ENCODE peak calls at places on chromosomes 12 and 14, in eight cellular contexts. One of them, this sample, is unnamed.

GRCh38 chr12:124782132-124782531 is 81.5 kb downstream of the SCARB1 start:
- DNase-seq in SK-N-SH: no peak
- DNase-seq in GM12878: no peak
- DNase-seq in Panc1: no peak
- DNase-seq in K562: no peak
- DNase-seq in GM23338: peak; percentile 21
- DNase-seq in HCT116: no peak
- DNase-seq in HepG2: no peak
- DNase-seq in this sample: no peak

GRCh38 chr12:70402597-70402996 is 36.5 kb downstream of the KCNMB4 start:
- DNase-seq in SK-N-SH: no peak
- DNase-seq in GM12878: no peak
- DNase-seq in Panc1: no peak
- DNase-seq in K562: no peak
- DNase-seq in GM23338: peak; percentile 21
- DNase-seq in HCT116: peak; percentile 10
- DNase-seq in HepG2: no peak
- DNase-seq in this sample: no peak

GRCh38 chr12:82682326-82682725 is 4.4 kb upstream of the TMTC2 start:
- DNase-seq in SK-N-SH: peak; percentile 55
- DNase-seq in GM12878: no peak
- DNase-seq in Panc1: no peak
- DNase-seq in K562: no peak
- DNase-seq in GM23338: peak; percentile 22
- DNase-seq in HCT116: no peak
- DNase-seq in HepG2: no peak
- DNase-seq in this sample: no peak

GRCh38 chr14:32211068-32211404 is 8.0 kb upstream of the RNU6-8 start:
- DNase-seq in SK-N-SH: no peak
- DNase-seq in GM12878: no peak
- DNase-seq in Panc1: no peak
- DNase-seq in K562: no peak
- DNase-seq in GM23338: no peak
- DNase-seq in HCT116: peak; percentile 62
- DNase-seq in HepG2: no peak
- DNase-seq in this sample: no peak

GRCh38 chr12:583251-583869 is 79.9 kb downstream of the NINJ2 start:
- DNase-seq in SK-N-SH: no peak
- DNase-seq in GM12878: no peak
- DNase-seq in Panc1: no peak
- DNase-seq in K562: no peak
- DNase-seq in GM23338: no peak
- DNase-seq in HCT116: no peak
- DNase-seq in HepG2: peak; percentile 84
- DNase-seq in this sample: no peak

GRCh38 chr12:67161322-67161918 is 107.7 kb upstream of the CAND1 start:
- DNase-seq in SK-N-SH: peak; percentile 11
- DNase-seq in GM12878: no peak
- DNase-seq in Panc1: peak; percentile 20
- DNase-seq in K562: peak; percentile 19
- DNase-seq in GM23338: peak; percentile 76
- DNase-seq in HCT116: no peak
- DNase-seq in HepG2: peak; percentile 18
- DNase-seq in this sample: no peak

GRCh38 chr12:58268080-58268479 is 326.7 kb downstream of the ATP23 start:
- DNase-seq in SK-N-SH: no peak
- DNase-seq in GM12878: no peak
- DNase-seq in Panc1: no peak
- DNase-seq in K562: no peak
- DNase-seq in GM23338: no peak
- DNase-seq in HCT116: no peak
- DNase-seq in HepG2: no peak
- DNase-seq in this sample: no peak

GRCh38 chr14:103576371-103577024 is 13.7 kb downstream of the COA8 start:
- DNase-seq in SK-N-SH: peak; percentile 92
- DNase-seq in GM12878: no peak
- DNase-seq in Panc1: no peak
- DNase-seq in K562: no peak
- DNase-seq in GM23338: peak; percentile 53
- DNase-seq in HCT116: peak; percentile 53
- DNase-seq in HepG2: no peak
- DNase-seq in this sample: no peak

GRCh38 chr12:31736472-31736871 is 7.7 kb upstream of the AMN1 start:
- DNase-seq in SK-N-SH: no peak
- DNase-seq in GM12878: no peak
- DNase-seq in Panc1: no peak
- DNase-seq in K562: no peak
- DNase-seq in GM23338: no peak
- DNase-seq in HCT116: no peak
- DNase-seq in HepG2: no peak
- DNase-seq in this sample: no peak

GRCh38 chr12:75977952-75978671 is 53.5 kb downstream of the PHLDA1 start:
- DNase-seq in SK-N-SH: no peak
- DNase-seq in GM12878: peak; percentile 94
- DNase-seq in Panc1: peak; percentile 98
- DNase-seq in K562: peak; percentile 42
- DNase-seq in GM23338: peak; percentile 53
- DNase-seq in HCT116: peak; percentile 94
- DNase-seq in HepG2: peak; percentile 100
- DNase-seq in this sample: peak; percentile 94

GRCh38 chr12:117622087-117622486 is 260.7 kb upstream of the NOS1 start:
- DNase-seq in SK-N-SH: no peak
- DNase-seq in GM12878: no peak
- DNase-seq in Panc1: no peak
- DNase-seq in K562: no peak
- DNase-seq in GM23338: no peak
- DNase-seq in HCT116: no peak
- DNase-seq in HepG2: no peak
- DNase-seq in this sample: no peak

GRCh38 chr12:59036973-59037807 is 116.9 kb upstream of the LRIG3 start:
- DNase-seq in SK-N-SH: no peak
- DNase-seq in GM12878: no peak
- DNase-seq in Panc1: no peak
- DNase-seq in K562: no peak
- DNase-seq in GM23338: no peak
- DNase-seq in HCT116: no peak
- DNase-seq in HepG2: no peak
- DNase-seq in this sample: no peak

GRCh38 chr14:67734675-67735074 is 33.0 kb downstream of the RDH12 start:
- DNase-seq in SK-N-SH: no peak
- DNase-seq in GM12878: no peak
- DNase-seq in Panc1: no peak
- DNase-seq in K562: no peak
- DNase-seq in GM23338: peak; percentile 63
- DNase-seq in HCT116: no peak
- DNase-seq in HepG2: no peak
- DNase-seq in this sample: no peak

GRCh38 chr12:20646239-20646827 is 48.8 kb upstream of the SLCO1C1 start:
- DNase-seq in SK-N-SH: peak; percentile 39
- DNase-seq in GM12878: no peak
- DNase-seq in Panc1: no peak
- DNase-seq in K562: no peak
- DNase-seq in GM23338: peak; percentile 45
- DNase-seq in HCT116: peak; percentile 53
- DNase-seq in HepG2: peak; percentile 58
- DNase-seq in this sample: no peak

GRCh38 chr12:124518051-124518932 is 49.1 kb downstream of the NCOR2 start:
- DNase-seq in SK-N-SH: peak; percentile 90
- DNase-seq in GM12878: no peak
- DNase-seq in Panc1: peak; percentile 71
- DNase-seq in K562: no peak
- DNase-seq in GM23338: no peak
- DNase-seq in HCT116: peak; percentile 56
- DNase-seq in HepG2: peak; percentile 93
- DNase-seq in this sample: no peak

GRCh38 chr14:104826197-104826857 is 25.4 kb downstream of the ZBTB42 start:
- DNase-seq in SK-N-SH: peak; percentile 95
- DNase-seq in GM12878: no peak
- DNase-seq in Panc1: no peak
- DNase-seq in K562: peak; percentile 83
- DNase-seq in GM23338: peak; percentile 84
- DNase-seq in HCT116: peak; percentile 47
- DNase-seq in HepG2: peak; percentile 65
- DNase-seq in this sample: peak; percentile 82

GRCh38 chr12:102603021-102603420 is 122.7 kb upstream of the IGF1 start:
- DNase-seq in SK-N-SH: no peak
- DNase-seq in GM12878: no peak
- DNase-seq in Panc1: no peak
- DNase-seq in K562: no peak
- DNase-seq in GM23338: no peak
- DNase-seq in HCT116: no peak
- DNase-seq in HepG2: no peak
- DNase-seq in this sample: no peak

DNA sequence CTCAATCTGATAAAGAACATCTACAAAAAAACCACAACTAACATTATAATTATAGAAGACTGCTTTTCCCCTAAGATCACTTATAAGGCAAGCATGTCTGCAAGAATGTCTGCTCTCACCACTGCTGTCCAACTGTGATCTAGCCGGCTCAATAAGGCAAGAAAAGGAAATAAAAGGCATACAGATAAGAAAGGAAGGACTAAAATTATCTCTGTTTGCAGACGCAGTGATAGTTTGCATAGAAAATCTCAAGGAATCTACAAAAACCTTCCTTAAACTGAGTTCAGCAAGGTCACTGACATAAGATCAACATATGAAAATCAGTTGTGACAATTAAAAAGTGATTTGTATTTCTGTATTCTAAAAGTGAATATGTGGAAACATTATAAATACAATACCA is 138.0 kb upstream of the EGLN3 start:
- DNase-seq in SK-N-SH: no peak
- DNase-seq in GM12878: no peak
- DNase-seq in Panc1: no peak
- DNase-seq in K562: no peak
- DNase-seq in GM23338: no peak
- DNase-seq in HCT116: no peak
- DNase-seq in HepG2: no peak
- DNase-seq in this sample: no peak
- H3K4me3 ChIP-seq in SK-N-SH: no peak overlapping the region
- H3K4me3 ChIP-seq in GM12878: no peak overlapping the region
- H3K4me3 ChIP-seq in Panc1: no peak overlapping the region
- H3K4me3 ChIP-seq in K562: no peak overlapping the region
- H3K4me3 ChIP-seq in GM23338: no peak overlapping the region
- H3K4me3 ChIP-seq in HCT116: no peak overlapping the region
- H3K4me3 ChIP-seq in HepG2: no peak overlapping the region
- H3K4me3 ChIP-seq in this sample: no peak overlapping the region

DNA sequence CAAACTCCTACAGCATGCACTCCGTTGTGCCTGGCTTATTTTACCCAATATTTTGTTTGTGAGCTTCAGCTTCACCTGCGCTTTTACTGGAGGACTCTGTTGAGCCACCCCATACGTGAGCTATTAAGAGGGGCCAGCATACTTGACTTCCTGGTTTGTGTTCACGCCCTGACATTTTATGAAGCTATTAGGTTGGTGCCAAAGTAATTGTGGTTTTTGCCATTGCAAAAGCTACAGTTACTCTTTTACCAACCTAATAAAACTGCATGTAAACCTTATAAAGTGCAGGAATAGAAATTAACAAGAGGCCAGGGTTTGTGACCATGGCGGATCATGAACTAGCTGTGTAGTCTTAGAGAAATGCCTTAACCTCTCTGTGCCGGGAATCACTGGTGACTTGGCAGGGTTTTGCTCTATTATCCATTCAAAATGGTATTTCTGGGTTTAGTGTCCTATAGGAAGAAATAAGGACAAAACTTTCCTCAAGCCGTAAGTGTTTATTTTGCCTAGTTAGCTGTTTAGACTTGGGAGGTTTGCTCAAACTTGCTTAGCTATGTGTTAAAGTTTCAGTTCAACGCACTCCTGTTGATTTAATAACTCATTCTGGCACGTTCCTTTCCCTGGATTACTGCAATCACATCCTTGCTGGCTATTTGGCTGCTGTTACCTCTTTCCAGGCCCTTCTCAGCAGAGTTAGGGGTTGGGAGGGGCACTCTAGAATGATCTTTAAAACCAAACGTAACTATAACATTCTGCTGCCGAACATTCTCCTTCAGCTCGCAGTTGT is 1027.6 kb downstream of the BCL11B start:
- DNase-seq in SK-N-SH: no peak
- DNase-seq in GM12878: no peak
- DNase-seq in Panc1: no peak
- DNase-seq in K562: no peak
- DNase-seq in GM23338: no peak
- DNase-seq in HCT116: no peak
- DNase-seq in HepG2: no peak
- DNase-seq in this sample: no peak
- TF ChIP-seq POLR2AphosphoS5 in SK-N-SH: no peak
- TF ChIP-seq POLR2AphosphoS5 in GM12878: no peak
- TF ChIP-seq POLR2AphosphoS5 in Panc1: no peak
- TF ChIP-seq POLR2AphosphoS5 in K562: no peak
- TF ChIP-seq POLR2AphosphoS5 in GM23338: no peak
- TF ChIP-seq POLR2AphosphoS5 in HCT116: no peak
- TF ChIP-seq POLR2AphosphoS5 in HepG2: no peak
- TF ChIP-seq POLR2AphosphoS5 in this sample: no peak

GRCh38 chr14:54577977-54578376 is 11.0 kb downstream of the SAMD4A start:
- DNase-seq in SK-N-SH: no peak
- DNase-seq in GM12878: no peak
- DNase-seq in Panc1: no peak
- DNase-seq in K562: no peak
- DNase-seq in GM23338: no peak
- DNase-seq in HCT116: no peak
- DNase-seq in HepG2: peak; percentile 20
- DNase-seq in this sample: no peak

GRCh38 chr14:54577494-54577893 is 10.6 kb downstream of the SAMD4A start:
- DNase-seq in SK-N-SH: no peak
- DNase-seq in GM12878: no peak
- DNase-seq in Panc1: no peak
- DNase-seq in K562: no peak
- DNase-seq in GM23338: no peak
- DNase-seq in HCT116: no peak
- DNase-seq in HepG2: no peak
- DNase-seq in this sample: no peak

GRCh38 chr14:54580933-54581332 is 14.0 kb downstream of the SAMD4A start:
- DNase-seq in SK-N-SH: no peak
- DNase-seq in GM12878: no peak
- DNase-seq in Panc1: no peak
- DNase-seq in K562: no peak
- DNase-seq in GM23338: no peak
- DNase-seq in HCT116: no peak
- DNase-seq in HepG2: no peak
- DNase-seq in this sample: no peak

GRCh38 chr14:54582334-54582733 is 15.4 kb downstream of the SAMD4A start:
- DNase-seq in SK-N-SH: no peak
- DNase-seq in GM12878: no peak
- DNase-seq in Panc1: no peak
- DNase-seq in K562: no peak
- DNase-seq in GM23338: no peak
- DNase-seq in HCT116: no peak
- DNase-seq in HepG2: no peak
- DNase-seq in this sample: no peak

GRCh38 chr14:54579606-54580005 is 12.7 kb downstream of the SAMD4A start:
- DNase-seq in SK-N-SH: no peak
- DNase-seq in GM12878: no peak
- DNase-seq in Panc1: no peak
- DNase-seq in K562: no peak
- DNase-seq in GM23338: no peak
- DNase-seq in HCT116: no peak
- DNase-seq in HepG2: no peak
- DNase-seq in this sample: no peak
- TF ChIP-seq REST in SK-N-SH: no peak
- TF ChIP-seq REST in GM12878: no peak
- TF ChIP-seq REST in Panc1: no peak
- TF ChIP-seq REST in K562: no peak
- TF ChIP-seq REST in GM23338: no peak
- TF ChIP-seq REST in HCT116: no peak
- TF ChIP-seq REST in HepG2: no peak
- TF ChIP-seq REST in this sample: no peak

GRCh38 chr14:101457177-101457935 is 103.9 kb upstream of the DIO3 start:
- DNase-seq in SK-N-SH: no peak
- DNase-seq in GM12878: no peak
- DNase-seq in Panc1: no peak
- DNase-seq in K562: no peak
- DNase-seq in GM23338: peak; percentile 59
- DNase-seq in HCT116: no peak
- DNase-seq in HepG2: no peak
- DNase-seq in this sample: no peak
- H3K4me3 ChIP-seq in SK-N-SH: no peak overlapping the region
- H3K4me3 ChIP-seq in GM12878: no peak overlapping the region
- H3K4me3 ChIP-seq in Panc1: no peak overlapping the region
- H3K4me3 ChIP-seq in K562: no peak overlapping the region
- H3K4me3 ChIP-seq in GM23338: peak overlapping the region; percentile 56
- H3K4me3 ChIP-seq in HCT116: no peak overlapping the region
- H3K4me3 ChIP-seq in HepG2: no peak overlapping the region
- H3K4me3 ChIP-seq in this sample: no peak overlapping the region

This sample was measured in HL-60.